ENCODE peak calls at places on chromosomes 2 and 18, in ten cellular contexts. One of them, this sample, is unnamed.
A peak's percentile ranks its signal among the peaks of the same experiment; 100 is the strongest.

GRCh38 chr2:196823750-196824149 is 14.6 kb upstream of the C2orf66 start:
- DNase-seq in suprapubic skin: no peak
- DNase-seq in GM23338: no peak
- DNase-seq in spleen: no peak
- DNase-seq in upper lobe of left lung: no peak
- DNase-seq in prostate gland: no peak
- DNase-seq in GM12878: no peak
- DNase-seq in Panc1: peak; percentile 22
- DNase-seq in GM12892: no peak
- DNase-seq in HCT116: no peak
- DNase-seq in this sample: no peak

GRCh38 chr2:24009680-24010476 is at the start of gene MFSD2B:
- DNase-seq in suprapubic skin: no peak
- DNase-seq in GM23338: peak; percentile 72
- DNase-seq in spleen: no peak
- DNase-seq in upper lobe of left lung: no peak
- DNase-seq in prostate gland: no peak
- DNase-seq in GM12878: no peak
- DNase-seq in Panc1: no peak
- DNase-seq in GM12892: peak; percentile 41
- DNase-seq in HCT116: no peak
- DNase-seq in this sample: no peak

GRCh38 chr2:75041791-75042231 is 83.4 kb downstream of the POLE4 start:
- DNase-seq in suprapubic skin: no peak
- DNase-seq in GM23338: no peak
- DNase-seq in spleen: no peak
- DNase-seq in upper lobe of left lung: no peak
- DNase-seq in prostate gland: no peak
- DNase-seq in GM12878: no peak
- DNase-seq in Panc1: no peak
- DNase-seq in GM12892: no peak
- DNase-seq in HCT116: no peak
- DNase-seq in this sample: no peak

GRCh38 chr2:238338710-238339394 is 18.5 kb downstream of the TRAF3IP1 start:
- DNase-seq in suprapubic skin: no peak
- DNase-seq in GM23338: peak; percentile 56
- DNase-seq in spleen: no peak
- DNase-seq in upper lobe of left lung: no peak
- DNase-seq in prostate gland: no peak
- DNase-seq in GM12878: no peak
- DNase-seq in Panc1: no peak
- DNase-seq in GM12892: no peak
- DNase-seq in HCT116: no peak
- DNase-seq in this sample: no peak

GRCh38 chr2:173589604-173590277 is 235.1 kb downstream of the CDCA7 start:
- DNase-seq in suprapubic skin: no peak
- DNase-seq in GM23338: peak; percentile 20
- DNase-seq in spleen: no peak
- DNase-seq in upper lobe of left lung: peak; percentile 45
- DNase-seq in prostate gland: no peak
- DNase-seq in GM12878: no peak
- DNase-seq in Panc1: peak; percentile 18
- DNase-seq in GM12892: no peak
- DNase-seq in HCT116: peak; percentile 31
- DNase-seq in this sample: no peak

GRCh38 chr18:9649164-9649540 is 34.8 kb upstream of the PPP4R1 start:
- DNase-seq in suprapubic skin: no peak
- DNase-seq in GM23338: no peak
- DNase-seq in spleen: no peak
- DNase-seq in upper lobe of left lung: no peak
- DNase-seq in prostate gland: no peak
- DNase-seq in GM12878: no peak
- DNase-seq in Panc1: no peak
- DNase-seq in GM12892: no peak
- DNase-seq in HCT116: no peak
- DNase-seq in this sample: no peak

GRCh38 chr2:239951117-239951734 is 73.9 kb downstream of the NDUFA10 start:
- DNase-seq in suprapubic skin: no peak
- DNase-seq in GM23338: no peak
- DNase-seq in spleen: no peak
- DNase-seq in upper lobe of left lung: no peak
- DNase-seq in prostate gland: no peak
- DNase-seq in GM12878: no peak
- DNase-seq in Panc1: no peak
- DNase-seq in GM12892: no peak
- DNase-seq in HCT116: no peak
- DNase-seq in this sample: no peak

GRCh38 chr2:39488450-39488849 is 51.4 kb upstream of the MAP4K3 start:
- DNase-seq in suprapubic skin: no peak
- DNase-seq in GM23338: no peak
- DNase-seq in spleen: no peak
- DNase-seq in upper lobe of left lung: peak; percentile 62
- DNase-seq in prostate gland: no peak
- DNase-seq in GM12878: no peak
- DNase-seq in Panc1: no peak
- DNase-seq in GM12892: no peak
- DNase-seq in HCT116: no peak
- DNase-seq in this sample: no peak

DNA sequence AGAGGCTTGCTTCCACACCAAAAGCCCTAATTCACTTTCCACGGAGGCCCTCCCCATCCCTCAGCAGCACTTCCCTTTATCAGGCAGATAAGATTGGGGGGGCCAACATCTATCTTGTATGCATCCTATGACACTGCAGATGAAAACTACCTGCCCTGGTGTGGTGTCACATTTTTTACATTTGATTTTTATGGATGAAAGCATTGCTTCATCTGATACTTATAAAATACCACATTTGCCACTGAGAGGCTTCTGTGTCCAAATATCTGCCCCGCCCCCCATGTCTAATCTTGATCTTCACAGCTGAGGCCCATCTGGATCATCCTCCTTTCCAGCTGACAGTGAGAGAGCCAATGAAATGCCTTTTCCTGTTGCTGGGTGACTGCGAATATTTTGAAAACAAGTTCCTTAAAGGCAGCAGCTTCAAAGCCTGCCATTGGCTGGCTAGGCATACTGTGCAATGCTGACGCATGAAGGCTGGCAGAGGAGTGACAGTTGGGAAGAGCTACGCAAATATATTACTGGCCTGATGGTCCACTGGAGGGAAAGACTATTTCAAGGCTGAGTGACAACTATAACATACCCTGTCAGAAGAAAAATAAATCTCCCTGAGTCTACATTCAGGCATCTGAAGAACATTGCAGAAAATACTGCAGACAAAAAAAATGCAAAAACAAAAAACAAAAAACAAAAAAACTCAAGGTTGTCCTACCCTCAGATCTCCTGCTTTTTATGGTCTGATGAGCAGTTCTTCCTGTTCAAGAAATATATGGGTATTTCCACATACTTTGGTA is 318.7 kb downstream of the PDE11A start:
- DNase-seq in suprapubic skin: no peak
- DNase-seq in GM23338: peak; percentile 78
- DNase-seq in spleen: no peak
- DNase-seq in upper lobe of left lung: peak; percentile 55
- DNase-seq in prostate gland: no peak
- DNase-seq in GM12878: no peak
- DNase-seq in Panc1: no peak
- DNase-seq in GM12892: no peak
- DNase-seq in HCT116: peak; percentile 24
- DNase-seq in this sample: peak; percentile 36
- TF ChIP-seq POLR2AphosphoS5 in suprapubic skin: peak; percentile 39
- TF ChIP-seq POLR2AphosphoS5 in GM23338: no peak
- TF ChIP-seq POLR2AphosphoS5 in spleen: no peak
- TF ChIP-seq POLR2AphosphoS5 in upper lobe of left lung: no peak
- TF ChIP-seq POLR2AphosphoS5 in prostate gland: no peak
- TF ChIP-seq POLR2AphosphoS5 in GM12878: no peak
- TF ChIP-seq POLR2AphosphoS5 in Panc1: no peak
- TF ChIP-seq POLR2AphosphoS5 in GM12892: no peak
- TF ChIP-seq POLR2AphosphoS5 in HCT116: no peak
- TF ChIP-seq POLR2AphosphoS5 in this sample: no peak

GRCh38 chr18:7273301-7273911 is 42.5 kb downstream of the LRRC30 start:
- DNase-seq in suprapubic skin: peak; percentile 82
- DNase-seq in GM23338: no peak
- DNase-seq in spleen: peak; percentile 78
- DNase-seq in upper lobe of left lung: peak; percentile 71
- DNase-seq in prostate gland: peak; percentile 9
- DNase-seq in GM12878: no peak
- DNase-seq in Panc1: no peak
- DNase-seq in GM12892: no peak
- DNase-seq in HCT116: no peak
- DNase-seq in this sample: no peak
- TF ChIP-seq POLR2AphosphoS5 in suprapubic skin: no peak
- TF ChIP-seq POLR2AphosphoS5 in GM23338: no peak
- TF ChIP-seq POLR2AphosphoS5 in spleen: peak; percentile 59
- TF ChIP-seq POLR2AphosphoS5 in upper lobe of left lung: peak; percentile 74
- TF ChIP-seq POLR2AphosphoS5 in prostate gland: no peak
- TF ChIP-seq POLR2AphosphoS5 in GM12878: no peak
- TF ChIP-seq POLR2AphosphoS5 in Panc1: no peak
- TF ChIP-seq POLR2AphosphoS5 in GM12892: no peak
- TF ChIP-seq POLR2AphosphoS5 in HCT116: no peak
- TF ChIP-seq POLR2AphosphoS5 in this sample: no peak

GRCh38 chr18:48933578-48934399 is 17.0 kb downstream of the SMAD7 start:
- DNase-seq in suprapubic skin: no peak
- DNase-seq in GM23338: no peak
- DNase-seq in spleen: peak; percentile 82
- DNase-seq in upper lobe of left lung: peak; percentile 62
- DNase-seq in prostate gland: no peak
- DNase-seq in GM12878: no peak
- DNase-seq in Panc1: no peak
- DNase-seq in GM12892: no peak
- DNase-seq in HCT116: no peak
- DNase-seq in this sample: peak; percentile 35

GRCh38 chr18:48931680-48932461 is 18.9 kb downstream of the SMAD7 start:
- DNase-seq in suprapubic skin: no peak
- DNase-seq in GM23338: no peak
- DNase-seq in spleen: no peak
- DNase-seq in upper lobe of left lung: no peak
- DNase-seq in prostate gland: no peak
- DNase-seq in GM12878: peak; percentile 58
- DNase-seq in Panc1: no peak
- DNase-seq in GM12892: peak; percentile 58
- DNase-seq in HCT116: no peak
- DNase-seq in this sample: no peak

GRCh38 chr18:48930926-48931325 is 19.8 kb downstream of the SMAD7 start:
- DNase-seq in suprapubic skin: no peak
- DNase-seq in GM23338: no peak
- DNase-seq in spleen: no peak
- DNase-seq in upper lobe of left lung: no peak
- DNase-seq in prostate gland: no peak
- DNase-seq in GM12878: no peak
- DNase-seq in Panc1: no peak
- DNase-seq in GM12892: no peak
- DNase-seq in HCT116: no peak
- DNase-seq in this sample: no peak

GRCh38 chr18:48932822-48933510 is 17.8 kb downstream of the SMAD7 start:
- DNase-seq in suprapubic skin: no peak
- DNase-seq in GM23338: no peak
- DNase-seq in spleen: no peak
- DNase-seq in upper lobe of left lung: no peak
- DNase-seq in prostate gland: no peak
- DNase-seq in GM12878: no peak
- DNase-seq in Panc1: no peak
- DNase-seq in GM12892: no peak
- DNase-seq in HCT116: no peak
- DNase-seq in this sample: peak; percentile 89

GRCh38 chr18:48932462-48932818 is 18.3 kb downstream of the SMAD7 start:
- DNase-seq in suprapubic skin: no peak
- DNase-seq in GM23338: no peak
- DNase-seq in spleen: no peak
- DNase-seq in upper lobe of left lung: no peak
- DNase-seq in prostate gland: no peak
- DNase-seq in GM12878: no peak
- DNase-seq in Panc1: no peak
- DNase-seq in GM12892: no peak
- DNase-seq in HCT116: no peak
- DNase-seq in this sample: no peak
- TF ChIP-seq POLR2AphosphoS5 in suprapubic skin: no peak
- TF ChIP-seq POLR2AphosphoS5 in GM23338: no peak
- TF ChIP-seq POLR2AphosphoS5 in spleen: no peak
- TF ChIP-seq POLR2AphosphoS5 in upper lobe of left lung: no peak
- TF ChIP-seq POLR2AphosphoS5 in prostate gland: no peak
- TF ChIP-seq POLR2AphosphoS5 in GM12878: no peak
- TF ChIP-seq POLR2AphosphoS5 in Panc1: no peak
- TF ChIP-seq POLR2AphosphoS5 in GM12892: no peak
- TF ChIP-seq POLR2AphosphoS5 in HCT116: no peak
- TF ChIP-seq POLR2AphosphoS5 in this sample: no peak

GRCh38 chr2:150466770-150467640 is 20.5 kb downstream of the RND3 start:
- DNase-seq in suprapubic skin: no peak
- DNase-seq in GM23338: no peak
- DNase-seq in spleen: no peak
- DNase-seq in upper lobe of left lung: no peak
- DNase-seq in prostate gland: no peak
- DNase-seq in GM12878: no peak
- DNase-seq in Panc1: peak; percentile 42
- DNase-seq in GM12892: no peak
- DNase-seq in HCT116: no peak
- DNase-seq in this sample: no peak

GRCh38 chr2:150469706-150470105 is 17.8 kb downstream of the RND3 start:
- DNase-seq in suprapubic skin: no peak
- DNase-seq in GM23338: no peak
- DNase-seq in spleen: no peak
- DNase-seq in upper lobe of left lung: no peak
- DNase-seq in prostate gland: no peak
- DNase-seq in GM12878: no peak
- DNase-seq in Panc1: no peak
- DNase-seq in GM12892: no peak
- DNase-seq in HCT116: no peak
- DNase-seq in this sample: no peak

GRCh38 chr2:150467641-150467963 is 19.9 kb downstream of the RND3 start:
- DNase-seq in suprapubic skin: no peak
- DNase-seq in GM23338: no peak
- DNase-seq in spleen: no peak
- DNase-seq in upper lobe of left lung: no peak
- DNase-seq in prostate gland: no peak
- DNase-seq in GM12878: no peak
- DNase-seq in Panc1: no peak
- DNase-seq in GM12892: no peak
- DNase-seq in HCT116: no peak
- DNase-seq in this sample: no peak

GRCh38 chr2:150470435-150470834 is 17.0 kb downstream of the RND3 start:
- DNase-seq in suprapubic skin: no peak
- DNase-seq in GM23338: no peak
- DNase-seq in spleen: no peak
- DNase-seq in upper lobe of left lung: no peak
- DNase-seq in prostate gland: no peak
- DNase-seq in GM12878: no peak
- DNase-seq in Panc1: no peak
- DNase-seq in GM12892: no peak
- DNase-seq in HCT116: no peak
- DNase-seq in this sample: no peak

DNA sequence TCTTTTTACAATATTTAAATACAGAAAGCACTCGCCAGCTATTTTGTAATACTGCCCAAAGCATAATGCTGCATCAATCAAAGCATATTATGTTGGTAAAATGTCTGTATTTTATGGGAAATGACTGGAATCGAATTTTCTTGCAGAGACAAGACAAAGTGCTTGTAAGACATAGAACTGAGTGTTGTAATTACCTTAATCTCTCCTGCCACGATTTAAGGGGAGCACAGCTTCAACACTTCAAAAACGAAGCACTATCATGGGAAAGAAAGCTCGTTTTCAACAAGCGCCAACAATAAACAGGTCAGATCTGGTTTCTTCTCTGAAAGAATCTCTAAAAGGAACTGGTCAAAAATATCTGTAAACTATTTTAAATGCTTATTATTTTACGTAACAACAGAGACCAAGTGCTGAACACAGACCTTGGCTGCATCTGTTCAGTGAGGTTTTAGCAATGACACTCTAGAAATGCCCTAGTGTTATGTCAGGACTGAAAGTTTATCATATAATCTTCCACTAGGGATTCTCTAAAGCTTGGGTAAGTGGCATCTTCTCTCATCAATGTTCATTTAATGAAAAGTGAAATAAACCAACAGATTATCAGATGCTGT is 19.0 kb downstream of the RND3 start:
- DNase-seq in suprapubic skin: no peak
- DNase-seq in GM23338: no peak
- DNase-seq in spleen: no peak
- DNase-seq in upper lobe of left lung: no peak
- DNase-seq in prostate gland: no peak
- DNase-seq in GM12878: no peak
- DNase-seq in Panc1: no peak
- DNase-seq in GM12892: no peak
- DNase-seq in HCT116: no peak
- DNase-seq in this sample: no peak
- TF ChIP-seq POLR2AphosphoS5 in suprapubic skin: no peak
- TF ChIP-seq POLR2AphosphoS5 in GM23338: no peak
- TF ChIP-seq POLR2AphosphoS5 in spleen: no peak
- TF ChIP-seq POLR2AphosphoS5 in upper lobe of left lung: no peak
- TF ChIP-seq POLR2AphosphoS5 in prostate gland: no peak
- TF ChIP-seq POLR2AphosphoS5 in GM12878: no peak
- TF ChIP-seq POLR2AphosphoS5 in Panc1: no peak
- TF ChIP-seq POLR2AphosphoS5 in GM12892: no peak
- TF ChIP-seq POLR2AphosphoS5 in HCT116: no peak
- TF ChIP-seq POLR2AphosphoS5 in this sample: no peak

This sample was measured in HL-60.